ENCODE peak calls at places on chromosomes 4 and X, in five cellular contexts. One of them, this sample, is unnamed.

GRCh38 chrX:105882581-105883275 is 60.4 kb downstream of the NRK start:
- DNase-seq in GM12878: no peak
- DNase-seq in H1: no peak
- DNase-seq in K562: no peak
- DNase-seq in HepG2: no peak
- DNase-seq in this sample: no peak

GRCh38 chrX:10922158-10922557 is 189.0 kb upstream of the HCCS start:
- DNase-seq in GM12878: no peak
- DNase-seq in H1: no peak
- DNase-seq in K562: no peak
- DNase-seq in HepG2: peak
- DNase-seq in this sample: no peak

GRCh38 chr4:141646969-141647368 is 10.6 kb downstream of the IL15 start:
- DNase-seq in GM12878: no peak
- DNase-seq in H1: no peak
- DNase-seq in K562: no peak
- DNase-seq in HepG2: no peak
- DNase-seq in this sample: no peak

GRCh38 chr4:110781944-110782343 is 159.1 kb upstream of the PITX2 start:
- DNase-seq in GM12878: no peak
- DNase-seq in H1: no peak
- DNase-seq in K562: no peak
- DNase-seq in HepG2: no peak
- DNase-seq in this sample: no peak

GRCh38 chr4:111602848-111603247 is 542.4 kb upstream of the FAM241A start:
- DNase-seq in GM12878: no peak
- DNase-seq in H1: no peak
- DNase-seq in K562: no peak
- DNase-seq in HepG2: no peak
- DNase-seq in this sample: peak

GRCh38 chr4:75497133-75497532 is 17.1 kb downstream of the RCHY1 start:
- DNase-seq in GM12878: no peak
- DNase-seq in H1: no peak
- DNase-seq in K562: no peak
- DNase-seq in HepG2: no peak
- DNase-seq in this sample: no peak

GRCh38 chrX:37000140-37000539 is 8.0 kb upstream of the FAM47C start:
- DNase-seq in GM12878: no peak
- DNase-seq in H1: no peak
- DNase-seq in K562: no peak
- DNase-seq in HepG2: no peak
- DNase-seq in this sample: no peak

GRCh38 chrX:435536-436122 is 48.9 kb upstream of the PPP2R3B start:
- DNase-seq in GM12878: no peak
- DNase-seq in H1: no peak
- DNase-seq in K562: no peak
- DNase-seq in HepG2: no peak
- DNase-seq in this sample: no peak

GRCh38 chr4:963276-964225 is 9.8 kb downstream of the DGKQ start:
- DNase-seq in GM12878: no peak
- DNase-seq in H1: no peak
- DNase-seq in K562: no peak
- DNase-seq in HepG2: no peak
- DNase-seq in this sample: no peak

GRCh38 chr4:6855692-6856297 is 53.8 kb upstream of the TBC1D14 start:
- DNase-seq in GM12878: peak
- DNase-seq in H1: no peak
- DNase-seq in K562: peak
- DNase-seq in HepG2: peak
- DNase-seq in this sample: peak

GRCh38 chrX:23626651-23627050 is 40.6 kb upstream of the PRDX4 start:
- DNase-seq in GM12878: no peak
- DNase-seq in H1: no peak
- DNase-seq in K562: no peak
- DNase-seq in HepG2: no peak
- DNase-seq in this sample: no peak

GRCh38 chrX:64894454-64895038 is 81.7 kb downstream of the ZC4H2 start:
- DNase-seq in GM12878: no peak
- DNase-seq in H1: peak
- DNase-seq in K562: peak
- DNase-seq in HepG2: peak
- DNase-seq in this sample: peak
- TF ChIP-seq CTCF in GM12878: peak
- TF ChIP-seq CTCF in H1: peak
- TF ChIP-seq CTCF in K562: peak
- TF ChIP-seq CTCF in HepG2: peak
- TF ChIP-seq CTCF in this sample: no peak

GRCh38 chrX:12360389-12360788 is 222.1 kb downstream of the FRMPD4 start:
- DNase-seq in GM12878: no peak
- DNase-seq in H1: no peak
- DNase-seq in K562: no peak
- DNase-seq in HepG2: no peak
- DNase-seq in this sample: peak

GRCh38 chrX:12360991-12361598 is 222.8 kb downstream of the FRMPD4 start:
- DNase-seq in GM12878: no peak
- DNase-seq in H1: no peak
- DNase-seq in K562: no peak
- DNase-seq in HepG2: no peak
- DNase-seq in this sample: peak
- TF ChIP-seq KDM1A in GM12878: no peak
- TF ChIP-seq KDM1A in H1: no peak
- TF ChIP-seq KDM1A in K562: no peak
- TF ChIP-seq KDM1A in HepG2: no peak
- TF ChIP-seq KDM1A in this sample: no peak

GRCh38 chr4:5503295-5503694 is 205.1 kb downstream of the EVC2 start:
- DNase-seq in GM12878: no peak
- DNase-seq in H1: no peak
- DNase-seq in K562: no peak
- DNase-seq in HepG2: no peak
- DNase-seq in this sample: no peak
- TF ChIP-seq CTCF in GM12878: no peak
- TF ChIP-seq CTCF in H1: no peak
- TF ChIP-seq CTCF in K562: no peak
- TF ChIP-seq CTCF in HepG2: no peak
- TF ChIP-seq CTCF in this sample: no peak

GRCh38 chr4:72312032-72312650 is 256.9 kb downstream of the ADAMTS3 start:
- DNase-seq in GM12878: no peak
- DNase-seq in H1: no peak
- DNase-seq in K562: no peak
- DNase-seq in HepG2: peak
- DNase-seq in this sample: peak
- TF ChIP-seq KDM1A in GM12878: no peak
- TF ChIP-seq KDM1A in H1: no peak
- TF ChIP-seq KDM1A in K562: no peak
- TF ChIP-seq KDM1A in HepG2: no peak
- TF ChIP-seq KDM1A in this sample: no peak

DNA sequence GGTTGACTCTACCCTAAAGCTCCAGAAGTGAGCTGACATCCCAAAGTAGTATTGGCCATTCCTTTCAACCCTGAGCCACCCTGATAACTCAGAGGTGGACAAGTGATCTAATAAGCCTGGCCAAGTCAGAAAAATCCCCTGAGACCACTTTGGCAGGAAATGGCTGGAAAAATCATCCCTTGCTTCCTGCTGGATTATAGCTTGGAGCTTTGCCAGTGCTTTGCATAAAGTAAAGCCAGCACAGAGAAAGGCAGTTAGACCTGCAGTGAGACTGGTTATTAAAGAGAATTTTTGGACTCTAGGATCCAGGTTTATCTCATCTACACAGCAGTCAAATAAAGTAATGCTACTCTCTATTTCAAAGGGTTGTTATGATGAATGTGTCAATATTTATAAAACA is 6.4 kb downstream of the CXCL3 start:
- DNase-seq in GM12878: no peak
- DNase-seq in H1: no peak
- DNase-seq in K562: no peak
- DNase-seq in HepG2: no peak
- DNase-seq in this sample: no peak
- TF ChIP-seq CTCF in GM12878: no peak
- TF ChIP-seq CTCF in H1: no peak
- TF ChIP-seq CTCF in K562: no peak
- TF ChIP-seq CTCF in HepG2: no peak
- TF ChIP-seq CTCF in this sample: no peak

GRCh38 chrX:107940095-107940494 is 42.1 kb downstream of the TEX13B start:
- DNase-seq in GM12878: no peak
- DNase-seq in H1: no peak
- DNase-seq in K562: no peak
- DNase-seq in HepG2: peak
- DNase-seq in this sample: no peak

GRCh38 chrX:107936434-107936730 is 45.8 kb downstream of the TEX13B start:
- DNase-seq in GM12878: no peak
- DNase-seq in H1: no peak
- DNase-seq in K562: no peak
- DNase-seq in HepG2: no peak
- DNase-seq in this sample: no peak

GRCh38 chrX:107934262-107934661 is 47.9 kb downstream of the TEX13B start:
- DNase-seq in GM12878: no peak
- DNase-seq in H1: no peak
- DNase-seq in K562: no peak
- DNase-seq in HepG2: no peak
- DNase-seq in this sample: no peak

GRCh38 chrX:107935664-107936433 is 46.3 kb downstream of the TEX13B start:
- DNase-seq in GM12878: no peak
- DNase-seq in H1: peak
- DNase-seq in K562: no peak
- DNase-seq in HepG2: no peak
- DNase-seq in this sample: peak

DNA sequence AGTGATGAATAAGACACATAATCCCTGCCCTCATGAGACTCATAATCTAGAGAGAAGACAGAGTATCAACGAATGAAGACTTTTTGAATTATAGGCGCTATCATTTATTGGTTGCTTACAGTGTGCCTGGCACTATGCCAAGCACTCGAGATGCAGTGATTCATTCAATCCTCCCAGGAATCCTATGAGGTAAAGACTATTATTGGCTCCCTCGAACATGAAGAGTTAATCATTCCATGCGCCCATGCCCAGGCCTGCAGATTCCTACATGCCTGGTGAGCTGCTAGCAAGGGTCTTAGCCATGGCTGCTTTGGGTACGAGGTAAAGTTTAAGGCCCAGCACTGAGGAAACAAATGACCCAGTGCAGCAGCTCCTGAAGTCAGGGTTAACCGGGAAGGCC is 47.0 kb downstream of the TEX13B start:
- DNase-seq in GM12878: no peak
- DNase-seq in H1: no peak
- DNase-seq in K562: no peak
- DNase-seq in HepG2: no peak
- DNase-seq in this sample: no peak
- TF ChIP-seq KDM1A in GM12878: no peak
- TF ChIP-seq KDM1A in H1: no peak
- TF ChIP-seq KDM1A in K562: no peak
- TF ChIP-seq KDM1A in HepG2: no peak
- TF ChIP-seq KDM1A in this sample: no peak

GRCh38 chrX:102860235-102860634 is 76.8 kb upstream of the RAB40AL start:
- DNase-seq in GM12878: no peak
- DNase-seq in H1: no peak
- DNase-seq in K562: no peak
- DNase-seq in HepG2: no peak
- DNase-seq in this sample: no peak
- TF ChIP-seq CTCF in GM12878: no peak
- TF ChIP-seq CTCF in H1: no peak
- TF ChIP-seq CTCF in K562: no peak
- TF ChIP-seq CTCF in HepG2: no peak
- TF ChIP-seq CTCF in this sample: no peak

GRCh38 chrX:85859426-85859825 is 187.9 kb downstream of the CHM start:
- DNase-seq in GM12878: no peak
- DNase-seq in H1: no peak
- DNase-seq in K562: no peak
- DNase-seq in HepG2: no peak
- DNase-seq in this sample: no peak

GRCh38 chrX:85870585-85870984 is 176.8 kb downstream of the CHM start:
- DNase-seq in GM12878: no peak
- DNase-seq in H1: no peak
- DNase-seq in K562: no peak
- DNase-seq in HepG2: no peak
- DNase-seq in this sample: no peak

GRCh38 chrX:85865324-85865723 is 182.0 kb downstream of the CHM start:
- DNase-seq in GM12878: no peak
- DNase-seq in H1: no peak
- DNase-seq in K562: no peak
- DNase-seq in HepG2: no peak
- DNase-seq in this sample: no peak
- TF ChIP-seq KDM1A in GM12878: no peak
- TF ChIP-seq KDM1A in H1: no peak
- TF ChIP-seq KDM1A in K562: no peak
- TF ChIP-seq KDM1A in HepG2: no peak
- TF ChIP-seq KDM1A in this sample: no peak